ENCODE peak calls at places on chromosomes 4 and X, in five cellular contexts. One of them, this sample, is unnamed.

GRCh38 chr4:147732516-147733193 is 767 bp downstream of the ARHGAP10 start:
- DNase-seq in HuH-7: no peak
- DNase-seq in mesendoderm: peak
- DNase-seq in coronary artery: peak
- DNase-seq in psoas muscle: peak
- DNase-seq in this sample: peak

GRCh38 chr4:71559957-71560541 is 221.2 kb downstream of the SLC4A4 start:
- DNase-seq in psoas muscle: no peak
- DNase-seq in mesendoderm: no peak
- DNase-seq in coronary artery: no peak
- DNase-seq in HuH-7: no peak
- DNase-seq in this sample: no peak

GRCh38 chr4:142581891-142582290 is 264.2 kb downstream of the INPP4B start:
- DNase-seq in HuH-7: no peak
- DNase-seq in mesendoderm: no peak
- DNase-seq in psoas muscle: no peak
- DNase-seq in coronary artery: no peak
- DNase-seq in this sample: no peak

GRCh38 chr4:2388430-2389182 is 29.8 kb downstream of the ZFYVE28 start:
- DNase-seq in HuH-7: no peak
- DNase-seq in mesendoderm: no peak
- DNase-seq in coronary artery: no peak
- DNase-seq in psoas muscle: no peak
- DNase-seq in this sample: no peak

GRCh38 chr4:6308890-6309643 is 39.4 kb downstream of the WFS1 start:
- DNase-seq in coronary artery: no peak
- DNase-seq in psoas muscle: no peak
- DNase-seq in mesendoderm: peak
- DNase-seq in HuH-7: peak
- DNase-seq in this sample: peak

GRCh38 chrX:38060331-38060878 is 54.1 kb downstream of the SYTL5 start:
- DNase-seq in coronary artery: no peak
- DNase-seq in psoas muscle: no peak
- DNase-seq in mesendoderm: no peak
- DNase-seq in HuH-7: no peak
- DNase-seq in this sample: no peak

GRCh38 chr4:36394352-36394903 is 113.0 kb downstream of the DTHD1 start:
- DNase-seq in HuH-7: no peak
- DNase-seq in mesendoderm: peak
- DNase-seq in psoas muscle: no peak
- DNase-seq in coronary artery: no peak
- DNase-seq in this sample: no peak

GRCh38 chr4:39568805-39569204 is 41.6 kb upstream of the UGDH start:
- DNase-seq in mesendoderm: no peak
- DNase-seq in psoas muscle: no peak
- DNase-seq in HuH-7: no peak
- DNase-seq in coronary artery: no peak
- DNase-seq in this sample: no peak

GRCh38 chr4:71677568-71677967 is 106.3 kb downstream of the GC start:
- DNase-seq in HuH-7: no peak
- DNase-seq in mesendoderm: no peak
- DNase-seq in psoas muscle: no peak
- DNase-seq in coronary artery: no peak
- DNase-seq in this sample: no peak

GRCh38 chrX:103664363-103664762 is 22.1 kb downstream of the MORF4L2 start:
- DNase-seq in psoas muscle: no peak
- DNase-seq in mesendoderm: no peak
- DNase-seq in coronary artery: no peak
- DNase-seq in HuH-7: no peak
- DNase-seq in this sample: no peak

GRCh38 chr4:53840643-53841042 is 223.8 kb downstream of the CHIC2 start:
- DNase-seq in mesendoderm: no peak
- DNase-seq in coronary artery: no peak
- DNase-seq in psoas muscle: no peak
- DNase-seq in HuH-7: no peak
- DNase-seq in this sample: no peak

GRCh38 chrX:7132335-7133035 is 15.0 kb upstream of the STS start:
- DNase-seq in psoas muscle: no peak
- DNase-seq in mesendoderm: peak
- DNase-seq in HuH-7: no peak
- DNase-seq in coronary artery: no peak
- DNase-seq in this sample: peak

GRCh38 chrX:24276011-24276410 is 37.9 kb downstream of the SUPT20HL2 start:
- DNase-seq in mesendoderm: no peak
- DNase-seq in coronary artery: no peak
- DNase-seq in HuH-7: no peak
- DNase-seq in psoas muscle: no peak
- DNase-seq in this sample: no peak

GRCh38 chr4:108172780-108173598 is 4.3 kb upstream of the LEF1 start:
- DNase-seq in psoas muscle: peak
- DNase-seq in coronary artery: no peak
- DNase-seq in mesendoderm: peak
- DNase-seq in HuH-7: peak
- DNase-seq in this sample: peak

GRCh38 chr4:119735136-119735770 is 106.6 kb upstream of the PDE5A start:
- DNase-seq in coronary artery: no peak
- DNase-seq in psoas muscle: no peak
- DNase-seq in mesendoderm: no peak
- DNase-seq in HuH-7: no peak
- DNase-seq in this sample: no peak

GRCh38 chrX:16215660-16216059 is 48.4 kb downstream of the MAGEB17 start:
- DNase-seq in coronary artery: no peak
- DNase-seq in HuH-7: no peak
- DNase-seq in mesendoderm: no peak
- DNase-seq in psoas muscle: no peak
- DNase-seq in this sample: no peak

GRCh38 chrX:8845060-8845459 is 43.9 kb upstream of the FAM9A start:
- DNase-seq in coronary artery: no peak
- DNase-seq in psoas muscle: no peak
- DNase-seq in HuH-7: no peak
- DNase-seq in mesendoderm: peak
- DNase-seq in this sample: no peak

GRCh38 chr4:86442881-86443280 is 83.0 kb upstream of the MAPK10 start:
- DNase-seq in psoas muscle: no peak
- DNase-seq in coronary artery: no peak
- DNase-seq in mesendoderm: no peak
- DNase-seq in HuH-7: no peak
- DNase-seq in this sample: no peak

This sample was measured in left ventricle myocardium superior.